ENCODE peak calls at places on chromosomes 7 and 10, in four cellular contexts. One of them, this sample, is unnamed.

GRCh38 chr7:150962743-150963399 is 15.2 kb downstream of the KCNH2 start:
- DNase-seq in activated CD8-positive, alpha-beta memory T cell treated with anti-CD3 and anti-CD28 coated beads for 48 hours: peak; percentile 30
- DNase-seq in BE2C: peak; percentile 89
- DNase-seq in GM04504: no peak
- DNase-seq in this sample: no peak

GRCh38 chr7:65938336-65938895 is 43.6 kb downstream of the GUSB start:
- DNase-seq in activated CD8-positive, alpha-beta memory T cell treated with anti-CD3 and anti-CD28 coated beads for 48 hours: no peak
- DNase-seq in BE2C: no peak
- DNase-seq in GM04504: no peak
- DNase-seq in this sample: no peak

GRCh38 chr7:32658034-32658944 is 163.0 kb downstream of the AVL9 start:
- DNase-seq in activated CD8-positive, alpha-beta memory T cell treated with anti-CD3 and anti-CD28 coated beads for 48 hours: no peak
- DNase-seq in BE2C: no peak
- DNase-seq in GM04504: no peak
- DNase-seq in this sample: no peak

GRCh38 chr7:50742401-50742800 is 40.3 kb downstream of the GRB10 start:
- DNase-seq in activated CD8-positive, alpha-beta memory T cell treated with anti-CD3 and anti-CD28 coated beads for 48 hours: no peak
- DNase-seq in BE2C: no peak
- DNase-seq in GM04504: no peak
- DNase-seq in this sample: no peak

GRCh38 chr7:23216021-23216420 is 30.6 kb upstream of the GPNMB start:
- DNase-seq in activated CD8-positive, alpha-beta memory T cell treated with anti-CD3 and anti-CD28 coated beads for 48 hours: no peak
- DNase-seq in BE2C: no peak
- DNase-seq in GM04504: no peak
- DNase-seq in this sample: no peak

GRCh38 chr10:132960651-132961419 is 18.5 kb upstream of the CFAP46 start:
- DNase-seq in activated CD8-positive, alpha-beta memory T cell treated with anti-CD3 and anti-CD28 coated beads for 48 hours: no peak
- DNase-seq in BE2C: no peak
- DNase-seq in GM04504: no peak
- DNase-seq in this sample: no peak

GRCh38 chr10:49666685-49667084 is 12.8 kb upstream of the C10orf53 start:
- DNase-seq in activated CD8-positive, alpha-beta memory T cell treated with anti-CD3 and anti-CD28 coated beads for 48 hours: no peak
- DNase-seq in BE2C: no peak
- DNase-seq in GM04504: no peak
- DNase-seq in this sample: no peak

GRCh38 chr7:137454169-137455166 is 110.9 kb upstream of the PTN start:
- DNase-seq in activated CD8-positive, alpha-beta memory T cell treated with anti-CD3 and anti-CD28 coated beads for 48 hours: no peak
- DNase-seq in BE2C: no peak
- DNase-seq in GM04504: peak; percentile 31
- DNase-seq in this sample: no peak

This sample was measured in omental fat pad.